ENCODE peak calls at places on chromosomes 11 and 22, in four cellular contexts. Y is stimulated activated CD8-positive, alpha-beta memory T cell treated with anti-CD3 and anti-CD28 coated beads, Interleukin-7, amount 100 ng/mL, for 1 hour; K is pancreas; T is ELR. F is an unnamed sample.

GRCh38 chr11:43988040-43988793 is 45.8 kb downstream of the C11orf96 start:
- DNase-seq in Y (no peak), K (no peak), T (no peak), F (peak; percentile 11)

GRCh38 chr22:31248965-31249940 is 37.2 kb downstream of the LIMK2 start:
- DNase-seq in Y (no peak), K (no peak), T (no peak), F (peak; percentile 53)

GRCh38 chr22:48535868-48536690 is 1291.6 kb downstream of the BRD1 start:
- DNase-seq in Y (no peak), K (no peak), T (no peak), F (no peak)

GRCh38 chr11:46112961-46113617 is 8.2 kb downstream of the PHF21A start:
- DNase-seq in Y (no peak), K (no peak), T (peak; percentile 86), F (peak; percentile 78)

GRCh38 chr22:26547426-26547825 is 35.2 kb upstream of the TFIP11 start:
- DNase-seq in Y (no peak), K (no peak), T (peak; percentile 69), F (no peak)

GRCh38 chr11:34719303-34719848 is 98.5 kb downstream of the EHF start:
- DNase-seq in Y (no peak), K (no peak), T (peak; percentile 17), F (no peak)

GRCh38 chr22:41302016-41302767 is 867 bp downstream of the ZC3H7B start:
- DNase-seq in Y (no peak), K (peak; percentile 62), T (peak; percentile 38), F (no peak)

GRCh38 chr11:57752954-57753353 is 1.3 kb upstream of the BTBD18 start:
- DNase-seq in Y (no peak), K (no peak), T (no peak), F (no peak)

GRCh38 chr11:44133335-44133946 is 38.0 kb downstream of the EXT2 start:
- DNase-seq in Y (no peak), K (no peak), T (peak; percentile 49), F (peak; percentile 49)

GRCh38 chr22:46655861-46656608 is 35.8 kb downstream of the GRAMD4 start:
- DNase-seq in Y (no peak), K (no peak), T (no peak), F (no peak)

GRCh38 chr11:87356428-87356827 is 318.7 kb downstream of the TMEM135 start:
- DNase-seq in Y (no peak), K (no peak), T (no peak), F (no peak)

GRCh38 chr22:21972293-21972779 is 10.3 kb downstream of the TOP3B start:
- DNase-seq in Y (no peak), K (no peak), T (peak; percentile 45), F (no peak)

GRCh38 chr11:42770444-42771065 is 541.2 kb upstream of the API5 start:
- DNase-seq in Y (no peak), K (no peak), T (peak; percentile 5), F (peak; percentile 15)

GRCh38 chr11:12544986-12545775 is 129.0 kb upstream of the TEAD1 start:
- DNase-seq in Y (no peak), K (no peak), T (peak; percentile 35), F (no peak)

F was measured in renal cortical epithelial cell.